ENCODE peak calls at places on chromosomes 6 and 20, in nine cellular contexts. Q is tibial nerve; J is caudate nucleus; X is cardiac fibroblast; F is HCT116; I is activated effector memory CD4-positive, alpha-beta T cell treated with anti-CD3 and anti-CD28 coated beads, Interleukin-2, amount 50 U/mL, for 16 hours; K is NCI-H1436; R is H54; O is NCI-H2171. L is an unnamed sample.

GRCh38 chr20:9110916-9111432 is 42.1 kb downstream of the PLCB4 start:
- DNase-seq in X (no peak), O (no peak), I (no peak), J (no peak), Q (no peak), K (no peak), R (no peak), F (no peak), L (no peak)

GRCh38 chr20:1674361-1674760 is 16.8 kb upstream of the SIRPG start:
- DNase-seq in Q (no peak), R (no peak), I (peak), X (no peak), J (no peak), K (no peak), F (no peak), O (no peak), L (no peak)

GRCh38 chr6:42978487-42978792 is 541 bp downstream of the PEX6 start:
- DNase-seq in R (no peak), J (no peak), X (peak), K (no peak), I (peak), O (no peak), Q (no peak), F (no peak), L (no peak)

GRCh38 chr6:119423996-119424395 is 74.4 kb upstream of the MAN1A1 start:
- DNase-seq in F (no peak), O (no peak), I (no peak), X (no peak), K (no peak), R (no peak), Q (no peak), J (no peak), L (no peak)

GRCh38 chr20:63054695-63055240 is 48.0 kb upstream of the BHLHE23 start:
- DNase-seq in I (peak), R (no peak), K (no peak), F (no peak), X (no peak), Q (no peak), J (no peak), O (no peak), L (no peak)

GRCh38 chr6:18280084-18280483 is 15.8 kb upstream of the DEK start:
- DNase-seq in O (peak), Q (no peak), I (no peak), R (no peak), J (no peak), K (peak), F (no peak), X (no peak), L (no peak)

GRCh38 chr20:63701329-63702035 is 5.0 kb downstream of the TNFRSF6B start:
- DNase-seq in Q (peak), R (peak), J (no peak), O (no peak), X (no peak), F (no peak), I (peak), K (no peak), L (peak)

GRCh38 chr6:81894286-81894685 is 141.8 kb upstream of the TENT5A start:
- DNase-seq in X (peak), J (no peak), I (no peak), O (no peak), R (no peak), K (no peak), Q (no peak), F (no peak), L (no peak)

GRCh38 chr20:1860446-1860845 is 34.8 kb upstream of the SIRPA start:
- DNase-seq in R (peak), O (no peak), J (no peak), X (peak), I (no peak), K (no peak), Q (no peak), F (no peak), L (no peak)

L was measured in omental fat pad.